ENCODE peak calls at places on chromosomes 4 and X, in six cellular contexts. P is uterus, J is HepG2, E is esophagus squamous epithelium, W is IMR-90, B is neuronal stem cell. Y is an unnamed sample.

GRCh38 chr4:8035371-8035780 is 95.7 kb upstream of the AFAP1 start:
- DNase-seq in B (no peak), J (no peak), P (no peak), W (peak; percentile 51), E (no peak), Y (no peak)

GRCh38 chr4:93646225-93646930 is 182.2 kb upstream of the ATOH1 start:
- DNase-seq in J (no peak), P (no peak), W (peak; percentile 19), E (no peak), B (no peak), Y (peak; percentile 42)

GRCh38 chr4:7059673-7060072 is 8.2 kb downstream of the GRPEL1 start:
- DNase-seq in E (no peak), B (no peak), P (no peak), W (no peak), J (no peak), Y (no peak)

GRCh38 chr4:2646386-2647149 is 109.6 kb downstream of the TNIP2 start:
- DNase-seq in B (no peak), P (no peak), J (no peak), E (no peak), W (no peak), Y (no peak)

GRCh38 chr4:90840828-90841227 is 713.6 kb downstream of the CCSER1 start:
- DNase-seq in J (no peak), B (no peak), P (no peak), E (no peak), W (no peak), Y (no peak)

GRCh38 chrX:18984381-18985185 is 669 bp upstream of the PHKA2 start:
- DNase-seq in B (peak; percentile 71), E (peak; percentile 30), J (peak; percentile 70), W (peak; percentile 52), P (peak; percentile 73), Y (peak; percentile 84)

GRCh38 chrX:110964761-110965160 is 131.2 kb upstream of the PAK3 start:
- DNase-seq in P (no peak), B (peak; percentile 30), J (no peak), E (no peak), W (no peak), Y (no peak)

GRCh38 chr4:186002853-186003252 is 66.1 kb upstream of the TLR3 start:
- DNase-seq in W (no peak), B (no peak), E (no peak), J (no peak), P (no peak), Y (no peak)

GRCh38 chrX:15915959-15916703 is 61.5 kb upstream of the AP1S2 start:
- DNase-seq in W (peak; percentile 35), E (no peak), B (no peak), J (no peak), P (no peak), Y (no peak)

GRCh38 chrX:74421181-74422028 is at the start of gene SLC16A2:
- DNase-seq in B (peak; percentile 62), J (no peak), W (peak; percentile 79), E (no peak), P (peak; percentile 83), Y (peak; percentile 16)

GRCh38 chrX:109537324-109537665 is 651 bp downstream of the NXT2 start:
- DNase-seq in B (no peak), J (peak; percentile 61), P (peak; percentile 51), W (peak; percentile 77), E (no peak), Y (peak; percentile 68)

GRCh38 chr4:94516067-94516466 is 64.3 kb downstream of the PDLIM5 start:
- DNase-seq in E (no peak), W (peak; percentile 95), P (no peak), J (peak; percentile 76), B (no peak), Y (no peak)

GRCh38 chrX:75603833-75604232 is 81.0 kb upstream of the ZDHHC15 start:
- DNase-seq in E (no peak), P (no peak), W (peak; percentile 28), B (no peak), J (peak; percentile 7), Y (peak; percentile 1)

GRCh38 chr4:130031858-130032257 is 935.9 kb downstream of the C4orf33 start:
- DNase-seq in P (no peak), E (no peak), B (no peak), W (no peak), J (no peak), Y (no peak)
- H3K4me3 ChIP-seq in P (no peak overlapping the region), E (no peak overlapping the region), B (no peak overlapping the region), W (no peak overlapping the region), J (no peak overlapping the region), Y (no peak overlapping the region)

GRCh38 chr4:183181081-183181480 is 82.0 kb downstream of the WWC2 start:
- DNase-seq in W (no peak), J (no peak), B (no peak), P (no peak), E (no peak), Y (no peak)

GRCh38 chr4:183180621-183181020 is 81.6 kb downstream of the WWC2 start:
- DNase-seq in P (no peak), B (no peak), W (no peak), J (no peak), E (no peak), Y (no peak)

GRCh38 chr4:183185018-183185417 is 86.0 kb downstream of the WWC2 start:
- DNase-seq in B (no peak), W (peak; percentile 62), P (no peak), E (no peak), J (no peak), Y (no peak)

GRCh38 chr4:183183906-183184535 is 85.0 kb downstream of the WWC2 start:
- DNase-seq in B (no peak), J (no peak), E (no peak), W (no peak), P (no peak), Y (no peak)

DNA sequence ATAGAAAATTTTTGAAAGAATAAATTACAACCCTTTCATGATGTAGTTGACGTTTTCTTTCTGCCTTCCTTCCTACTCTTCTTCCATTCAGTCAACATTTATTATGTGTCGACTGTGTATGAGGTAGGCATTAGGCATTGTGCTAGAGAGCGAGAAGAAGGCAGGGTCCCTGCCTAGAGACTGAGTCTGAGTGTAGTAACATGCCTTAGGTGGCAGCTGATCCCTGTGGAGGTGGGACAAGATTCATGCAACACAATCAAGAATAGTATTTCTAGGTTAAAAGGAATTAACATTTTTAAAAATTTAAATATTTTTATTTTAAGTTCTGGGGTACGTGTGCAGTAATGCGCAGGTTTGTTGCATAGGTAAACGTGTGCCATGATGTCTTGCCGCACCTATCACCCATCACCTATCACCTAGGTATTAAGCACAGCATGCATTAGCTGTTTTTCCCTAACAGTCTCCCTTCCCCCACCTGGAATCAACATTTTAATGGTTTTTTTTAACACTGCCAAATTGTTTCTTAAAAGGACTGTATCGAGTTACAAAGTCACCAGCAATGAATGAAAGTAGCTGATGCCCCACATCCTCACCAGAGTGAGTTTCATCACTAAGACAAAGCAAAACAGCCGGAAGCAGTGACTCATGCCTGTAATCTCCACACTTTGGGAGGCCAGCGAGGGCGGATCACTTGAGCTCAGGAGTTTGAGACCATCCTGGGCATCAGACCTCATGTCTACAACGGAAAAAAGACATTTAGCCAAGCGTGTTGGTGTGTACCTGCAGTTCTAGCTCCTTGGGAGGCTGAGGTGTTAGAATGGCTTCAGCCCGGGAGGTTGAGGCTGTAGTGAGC is 84.0 kb downstream of the WWC2 start:
- DNase-seq in E (no peak), J (peak; percentile 86), P (peak; percentile 37), B (peak; percentile 67), W (peak; percentile 91), Y (no peak)
- H3K4me3 ChIP-seq in E (no peak overlapping the region), J (no peak overlapping the region), P (no peak overlapping the region), B (no peak overlapping the region), W (no peak overlapping the region), Y (no peak overlapping the region)

GRCh38 chr4:168540865-168541607 is 44.2 kb downstream of the PALLD start:
- DNase-seq in P (no peak), J (no peak), E (no peak), W (no peak), B (no peak), Y (no peak)

GRCh38 chr4:168541608-168541953 is 44.7 kb downstream of the PALLD start:
- DNase-seq in E (no peak), P (no peak), W (peak; percentile 70), J (no peak), B (no peak), Y (no peak)

GRCh38 chr4:168537556-168537955 is 40.7 kb downstream of the PALLD start:
- DNase-seq in P (no peak), B (no peak), E (no peak), W (no peak), J (no peak), Y (no peak)

GRCh38 chr4:168537086-168537485 is 40.2 kb downstream of the PALLD start:
- DNase-seq in B (no peak), P (no peak), J (no peak), W (no peak), E (no peak), Y (no peak)

DNA sequence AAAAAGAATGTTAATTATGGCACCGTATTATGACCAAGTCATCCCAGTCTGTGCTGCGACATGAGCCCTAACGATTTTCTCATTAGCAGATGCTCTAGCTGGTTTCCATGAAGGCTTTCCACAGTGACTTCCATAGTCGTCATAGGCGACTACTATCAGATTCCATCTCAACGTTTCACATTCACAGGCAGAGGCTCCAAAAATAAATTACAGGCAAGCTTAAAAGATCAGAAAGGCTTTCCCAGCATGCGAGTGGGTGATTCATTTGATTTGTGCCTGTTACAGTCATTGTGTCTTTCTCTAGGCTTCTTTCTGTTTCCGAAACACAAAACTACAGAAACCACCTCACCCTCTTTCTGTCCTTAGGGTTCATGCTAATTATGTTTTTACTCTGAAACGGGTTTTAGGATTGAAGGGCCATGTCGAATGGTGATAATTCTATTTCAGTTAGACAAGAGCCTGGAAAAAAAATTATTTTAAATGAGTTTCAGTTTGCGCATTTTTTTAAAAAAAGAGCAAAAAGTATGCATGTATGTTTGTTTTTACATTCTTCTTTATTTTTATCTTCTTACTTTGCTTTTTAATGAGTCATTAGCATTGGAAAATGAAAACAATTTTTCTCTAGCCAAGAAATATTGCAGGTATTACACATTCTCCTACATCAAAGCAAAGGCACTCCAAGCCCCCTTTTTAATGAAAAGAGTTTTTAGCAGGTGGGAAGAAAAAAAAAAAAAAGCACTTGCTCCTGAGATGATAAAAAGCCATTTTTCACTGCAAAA is 43.4 kb downstream of the PALLD start:
- DNase-seq in B (no peak), P (no peak), J (no peak), W (peak; percentile 86), E (no peak), Y (no peak)
- H3K4me3 ChIP-seq in B (no peak overlapping the region), P (no peak overlapping the region), J (no peak overlapping the region), W (peak overlapping the region; percentile 38), E (no peak overlapping the region), Y (no peak overlapping the region)

DNA sequence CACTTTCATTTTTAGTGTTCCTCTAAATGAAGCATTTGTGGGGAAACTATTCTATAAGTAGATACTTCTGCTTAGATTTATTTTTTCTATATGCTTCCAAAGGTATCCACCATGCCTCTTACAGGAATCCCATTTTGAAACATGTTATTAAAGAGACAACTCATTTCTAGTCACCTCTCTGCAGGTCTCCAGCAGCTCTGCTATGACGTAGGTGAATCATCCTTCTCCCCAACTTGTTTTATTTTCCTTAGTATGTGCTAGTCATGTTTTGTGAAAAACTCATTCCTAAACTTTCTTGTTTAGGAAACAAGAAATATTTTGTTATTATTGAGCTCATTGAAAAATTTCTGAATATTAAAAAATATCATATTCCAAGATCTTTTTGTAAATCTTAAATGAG is 12.8 kb downstream of the CXCL8 start:
- DNase-seq in J (no peak), W (no peak), E (no peak), P (no peak), B (no peak), Y (no peak)
- H3K4me3 ChIP-seq in J (no peak overlapping the region), W (no peak overlapping the region), E (no peak overlapping the region), P (no peak overlapping the region), B (no peak overlapping the region), Y (no peak overlapping the region)

DNA sequence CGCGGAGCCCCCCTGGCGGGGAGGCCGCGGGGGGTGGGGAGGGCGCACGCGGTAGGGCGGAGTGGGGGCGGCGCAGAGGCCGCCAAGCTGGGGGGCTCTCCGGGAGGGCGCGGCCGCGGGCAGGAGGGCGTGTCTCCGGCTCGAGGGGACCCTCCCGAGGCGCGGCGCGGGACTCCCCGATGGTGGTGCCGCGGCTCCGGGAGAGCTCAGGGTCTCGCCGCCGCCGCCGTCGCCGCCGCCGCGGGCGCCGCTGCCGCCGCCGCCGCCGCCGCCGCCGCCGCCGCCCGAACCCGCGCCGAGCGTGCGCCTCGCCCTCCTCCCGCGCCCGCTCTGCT is at the start of gene PTCHD1:
- DNase-seq in W (no peak), B (no peak), E (no peak), P (no peak), J (no peak), Y (no peak)
- H3K4me3 ChIP-seq in W (no peak within 1 kb of the TSS), B (peak within 1 kb of the TSS; percentile 77), E (peak within 1 kb of the TSS; percentile 47), P (peak within 1 kb of the TSS; percentile 37), J (no peak within 1 kb of the TSS), Y (no peak within 1 kb of the TSS)